ENCODE peak calls at places on chromosomes 11 and 22, in ten cellular contexts. One of them, this sample, is unnamed.

GRCh38 chr11:119320593-119321524 is 3.9 kb upstream of the MCAM start:
- DNase-seq in brain microvascular endothelial cell: peak
- DNase-seq in prostate gland: no peak
- DNase-seq in heart left ventricle: peak
- DNase-seq in colonic mucosa: peak
- DNase-seq in tibial nerve: no peak
- DNase-seq in Peyer's patch: peak
- DNase-seq in GM23338: peak
- DNase-seq in thoracic aorta: no peak
- DNase-seq in ovary: peak
- DNase-seq in this sample: no peak

GRCh38 chr11:102831128-102831708 is 12.2 kb downstream of the MMP3 start:
- DNase-seq in brain microvascular endothelial cell: peak
- DNase-seq in prostate gland: peak
- DNase-seq in heart left ventricle: no peak
- DNase-seq in colonic mucosa: peak
- DNase-seq in tibial nerve: peak
- DNase-seq in Peyer's patch: peak
- DNase-seq in GM23338: peak
- DNase-seq in thoracic aorta: no peak
- DNase-seq in ovary: no peak
- DNase-seq in this sample: no peak

GRCh38 chr11:134468081-134468668 is 56.1 kb upstream of the B3GAT1 start:
- DNase-seq in brain microvascular endothelial cell: no peak
- DNase-seq in prostate gland: no peak
- DNase-seq in heart left ventricle: no peak
- DNase-seq in colonic mucosa: peak
- DNase-seq in tibial nerve: no peak
- DNase-seq in Peyer's patch: peak
- DNase-seq in GM23338: no peak
- DNase-seq in thoracic aorta: no peak
- DNase-seq in ovary: no peak
- DNase-seq in this sample: no peak

GRCh38 chr11:680970-681369 is 14.1 kb downstream of the DEAF1 start:
- DNase-seq in brain microvascular endothelial cell: no peak
- DNase-seq in prostate gland: no peak
- DNase-seq in heart left ventricle: no peak
- DNase-seq in colonic mucosa: no peak
- DNase-seq in tibial nerve: no peak
- DNase-seq in Peyer's patch: no peak
- DNase-seq in GM23338: no peak
- DNase-seq in thoracic aorta: no peak
- DNase-seq in ovary: no peak
- DNase-seq in this sample: no peak

GRCh38 chr11:33772300-33772699 is 2.0 kb downstream of the FBXO3 start:
- DNase-seq in brain microvascular endothelial cell: no peak
- DNase-seq in prostate gland: no peak
- DNase-seq in heart left ventricle: no peak
- DNase-seq in colonic mucosa: no peak
- DNase-seq in tibial nerve: no peak
- DNase-seq in Peyer's patch: peak
- DNase-seq in GM23338: no peak
- DNase-seq in thoracic aorta: no peak
- DNase-seq in ovary: no peak
- DNase-seq in this sample: no peak

GRCh38 chr11:112734207-112734606 is 227.0 kb upstream of the NCAM1 start:
- DNase-seq in brain microvascular endothelial cell: peak
- DNase-seq in prostate gland: no peak
- DNase-seq in heart left ventricle: no peak
- DNase-seq in colonic mucosa: no peak
- DNase-seq in tibial nerve: no peak
- DNase-seq in Peyer's patch: no peak
- DNase-seq in GM23338: peak
- DNase-seq in thoracic aorta: no peak
- DNase-seq in ovary: peak
- DNase-seq in this sample: no peak

GRCh38 chr11:6022954-6023353 is 7.6 kb downstream of the OR56A1 start:
- DNase-seq in brain microvascular endothelial cell: peak
- DNase-seq in prostate gland: peak
- DNase-seq in heart left ventricle: no peak
- DNase-seq in colonic mucosa: no peak
- DNase-seq in tibial nerve: no peak
- DNase-seq in Peyer's patch: no peak
- DNase-seq in GM23338: peak
- DNase-seq in thoracic aorta: no peak
- DNase-seq in ovary: no peak
- DNase-seq in this sample: no peak

GRCh38 chr11:14645247-14645912 is 1.8 kb downstream of the PDE3B start:
- DNase-seq in brain microvascular endothelial cell: peak
- DNase-seq in prostate gland: no peak
- DNase-seq in heart left ventricle: no peak
- DNase-seq in colonic mucosa: no peak
- DNase-seq in tibial nerve: no peak
- DNase-seq in Peyer's patch: no peak
- DNase-seq in GM23338: no peak
- DNase-seq in thoracic aorta: no peak
- DNase-seq in ovary: no peak
- DNase-seq in this sample: no peak

DNA sequence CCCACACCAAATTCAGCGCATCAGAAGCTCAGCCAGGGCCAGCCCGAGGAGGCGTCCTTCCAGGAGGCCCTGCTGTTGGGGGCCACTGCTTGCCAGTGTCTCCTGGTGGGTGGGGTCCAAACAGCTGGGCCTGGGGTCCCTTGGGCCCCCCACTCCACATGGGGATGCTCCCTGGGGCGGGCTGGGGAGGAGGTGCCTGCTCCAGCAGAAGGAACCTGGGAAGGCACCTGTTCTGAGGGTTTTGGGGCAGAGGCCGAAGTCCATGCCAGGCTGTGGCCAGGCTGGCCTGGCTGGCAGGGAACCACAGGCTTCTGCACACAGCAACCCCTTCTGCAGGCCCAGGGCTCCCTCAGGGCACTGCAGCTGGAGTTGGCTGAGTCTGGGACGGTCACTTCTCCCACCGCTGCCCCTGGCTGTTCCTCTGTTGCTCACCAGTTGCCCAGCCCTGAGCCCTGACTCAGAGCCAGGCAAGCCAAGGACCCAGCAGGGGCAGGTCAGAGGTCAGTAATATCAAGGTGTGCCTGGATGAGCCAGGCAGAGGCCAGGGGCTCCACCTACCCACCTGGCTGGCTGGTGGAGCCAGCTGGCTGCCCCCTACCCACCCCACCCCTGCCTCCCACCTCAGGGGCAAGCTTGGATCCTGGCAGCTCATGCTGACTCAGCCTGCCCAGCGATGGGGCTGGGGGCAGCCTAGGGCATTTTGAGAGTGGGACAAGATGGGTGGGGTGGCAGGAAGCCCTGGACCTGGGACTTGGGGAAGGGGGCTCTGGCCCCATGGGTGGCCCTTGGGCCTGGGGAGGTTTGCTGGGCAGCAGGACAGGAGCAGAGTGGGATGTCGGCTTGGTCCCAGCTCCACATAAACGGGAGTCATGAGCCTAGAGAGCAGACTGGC is 12.0 kb upstream of the PHLDA2 start:
- DNase-seq in brain microvascular endothelial cell: no peak
- DNase-seq in prostate gland: no peak
- DNase-seq in heart left ventricle: peak
- DNase-seq in colonic mucosa: peak
- DNase-seq in tibial nerve: no peak
- DNase-seq in Peyer's patch: peak
- DNase-seq in GM23338: no peak
- DNase-seq in thoracic aorta: no peak
- DNase-seq in ovary: no peak
- DNase-seq in this sample: no peak
- H3K27ac ChIP-seq in brain microvascular endothelial cell: no peak
- H3K27ac ChIP-seq in prostate gland: no peak
- H3K27ac ChIP-seq in heart left ventricle: no peak
- H3K27ac ChIP-seq in colonic mucosa: peak
- H3K27ac ChIP-seq in tibial nerve: no peak
- H3K27ac ChIP-seq in Peyer's patch: peak
- H3K27ac ChIP-seq in GM23338: no peak
- H3K27ac ChIP-seq in thoracic aorta: no peak
- H3K27ac ChIP-seq in ovary: no peak
- H3K27ac ChIP-seq in this sample: no peak

DNA sequence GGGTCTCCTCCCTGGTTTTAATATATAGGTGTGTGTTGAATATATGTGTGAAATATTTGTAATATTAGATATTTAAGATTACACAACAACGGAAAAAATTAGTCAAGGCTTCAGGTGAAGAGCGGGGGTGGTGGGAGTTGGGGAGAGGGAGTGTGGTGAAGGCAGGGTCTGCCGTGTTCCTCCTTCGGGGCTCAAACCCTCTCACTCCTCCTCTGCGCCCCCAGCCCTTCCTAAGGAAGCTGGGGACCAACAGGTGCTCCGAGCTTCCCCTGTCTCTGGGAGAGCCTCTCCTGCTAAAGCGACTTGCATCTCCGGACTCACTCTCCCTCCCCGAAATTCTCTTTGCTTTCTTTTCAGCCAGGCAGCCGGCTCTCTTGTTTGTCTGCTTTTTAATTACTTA is 950 bp upstream of the CADM1 start:
- DNase-seq in brain microvascular endothelial cell: no peak
- DNase-seq in prostate gland: peak
- DNase-seq in heart left ventricle: no peak
- DNase-seq in colonic mucosa: no peak
- DNase-seq in tibial nerve: no peak
- DNase-seq in Peyer's patch: no peak
- DNase-seq in GM23338: peak
- DNase-seq in thoracic aorta: no peak
- DNase-seq in ovary: peak
- DNase-seq in this sample: no peak
- H3K4me3 ChIP-seq in brain microvascular endothelial cell: no peak
- H3K4me3 ChIP-seq in prostate gland: peak
- H3K4me3 ChIP-seq in heart left ventricle: peak
- H3K4me3 ChIP-seq in colonic mucosa: peak
- H3K4me3 ChIP-seq in tibial nerve: peak
- H3K4me3 ChIP-seq in Peyer's patch: peak
- H3K4me3 ChIP-seq in GM23338: peak
- H3K4me3 ChIP-seq in thoracic aorta: peak
- H3K4me3 ChIP-seq in ovary: peak
- H3K4me3 ChIP-seq in this sample: peak

GRCh38 chr22:36453855-36454378 is 27.5 kb downstream of the TXN2 start:
- DNase-seq in brain microvascular endothelial cell: no peak
- DNase-seq in prostate gland: no peak
- DNase-seq in heart left ventricle: no peak
- DNase-seq in colonic mucosa: no peak
- DNase-seq in tibial nerve: no peak
- DNase-seq in Peyer's patch: no peak
- DNase-seq in GM23338: no peak
- DNase-seq in thoracic aorta: no peak
- DNase-seq in ovary: no peak
- DNase-seq in this sample: no peak

GRCh38 chr22:36456459-36456835 is 25.0 kb downstream of the TXN2 start:
- DNase-seq in brain microvascular endothelial cell: no peak
- DNase-seq in prostate gland: no peak
- DNase-seq in heart left ventricle: no peak
- DNase-seq in colonic mucosa: no peak
- DNase-seq in tibial nerve: no peak
- DNase-seq in Peyer's patch: no peak
- DNase-seq in GM23338: no peak
- DNase-seq in thoracic aorta: no peak
- DNase-seq in ovary: no peak
- DNase-seq in this sample: no peak

GRCh38 chr22:36453266-36453607 is 28.2 kb downstream of the TXN2 start:
- DNase-seq in brain microvascular endothelial cell: no peak
- DNase-seq in prostate gland: no peak
- DNase-seq in heart left ventricle: no peak
- DNase-seq in colonic mucosa: peak
- DNase-seq in tibial nerve: no peak
- DNase-seq in Peyer's patch: peak
- DNase-seq in GM23338: no peak
- DNase-seq in thoracic aorta: no peak
- DNase-seq in ovary: no peak
- DNase-seq in this sample: no peak

GRCh38 chr22:36455571-36456458 is 25.6 kb downstream of the TXN2 start:
- DNase-seq in brain microvascular endothelial cell: no peak
- DNase-seq in prostate gland: no peak
- DNase-seq in heart left ventricle: no peak
- DNase-seq in colonic mucosa: peak
- DNase-seq in tibial nerve: no peak
- DNase-seq in Peyer's patch: no peak
- DNase-seq in GM23338: no peak
- DNase-seq in thoracic aorta: no peak
- DNase-seq in ovary: no peak
- DNase-seq in this sample: no peak

DNA sequence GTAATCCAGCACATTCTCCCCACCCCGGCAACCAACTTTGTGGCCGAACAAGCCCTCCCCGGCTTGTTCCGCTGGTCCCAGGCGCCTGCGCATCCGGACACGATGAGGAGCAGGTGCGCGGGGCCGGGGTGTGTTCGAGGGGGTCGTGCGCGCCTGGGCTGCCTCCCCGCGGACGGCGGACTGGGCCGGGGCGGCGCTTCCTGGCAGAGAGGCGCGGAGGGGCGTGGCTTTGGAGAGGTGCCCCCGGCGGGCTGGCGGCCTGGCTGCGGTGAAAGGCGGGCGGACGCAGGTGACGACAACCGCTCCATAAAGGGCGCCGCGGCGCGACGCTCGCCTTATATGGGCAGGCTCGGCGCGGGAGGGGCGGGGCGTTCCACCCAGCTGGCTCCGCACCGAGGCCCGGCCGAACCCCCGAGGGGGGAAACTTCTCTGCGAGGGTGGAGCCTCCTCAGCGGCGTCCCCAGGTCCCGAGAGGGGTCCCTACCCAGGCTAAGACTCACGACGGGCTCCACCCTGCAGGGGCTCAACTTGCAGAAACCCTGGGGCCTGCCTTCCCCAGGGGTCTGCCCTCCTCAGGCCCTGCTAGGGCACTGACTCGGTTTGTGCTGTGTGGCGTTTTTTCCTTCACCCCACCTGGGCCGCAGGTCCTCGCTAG is 26.4 kb downstream of the TXN2 start:
- DNase-seq in brain microvascular endothelial cell: peak
- DNase-seq in prostate gland: peak
- DNase-seq in heart left ventricle: peak
- DNase-seq in colonic mucosa: peak
- DNase-seq in tibial nerve: peak
- DNase-seq in Peyer's patch: peak
- DNase-seq in GM23338: peak
- DNase-seq in thoracic aorta: peak
- DNase-seq in ovary: peak
- DNase-seq in this sample: peak
- TF ChIP-seq CTCF in brain microvascular endothelial cell: peak
- TF ChIP-seq CTCF in prostate gland: peak
- TF ChIP-seq CTCF in heart left ventricle: no peak
- TF ChIP-seq CTCF in colonic mucosa: no peak
- TF ChIP-seq CTCF in tibial nerve: no peak
- TF ChIP-seq CTCF in Peyer's patch: peak
- TF ChIP-seq CTCF in GM23338: no peak
- TF ChIP-seq CTCF in thoracic aorta: no peak
- TF ChIP-seq CTCF in ovary: no peak
- TF ChIP-seq CTCF in this sample: no peak

DNA sequence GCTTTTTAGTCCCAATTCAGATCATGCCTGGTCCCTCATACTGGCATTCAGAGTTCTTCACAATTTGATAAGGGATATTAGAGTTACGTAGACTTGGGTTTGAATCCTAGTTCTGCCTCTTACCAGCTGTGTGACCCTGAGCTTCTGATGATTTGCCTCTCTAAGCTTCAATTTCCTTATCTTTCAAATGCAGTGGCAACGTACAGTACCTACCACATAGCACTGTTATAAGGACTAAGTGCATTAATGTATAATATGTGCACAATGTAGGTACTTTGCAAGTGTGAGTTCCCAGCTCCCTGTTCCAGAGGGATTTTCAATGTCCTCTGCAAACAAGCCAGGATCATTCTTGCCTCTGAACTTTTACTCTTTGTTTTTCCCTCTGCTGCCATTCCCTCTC is 7.3 kb downstream of the RHOG start:
- DNase-seq in brain microvascular endothelial cell: no peak
- DNase-seq in prostate gland: no peak
- DNase-seq in heart left ventricle: no peak
- DNase-seq in colonic mucosa: no peak
- DNase-seq in tibial nerve: no peak
- DNase-seq in Peyer's patch: no peak
- DNase-seq in GM23338: no peak
- DNase-seq in thoracic aorta: no peak
- DNase-seq in ovary: no peak
- DNase-seq in this sample: no peak
- H3K27ac ChIP-seq in brain microvascular endothelial cell: no peak
- H3K27ac ChIP-seq in prostate gland: no peak
- H3K27ac ChIP-seq in heart left ventricle: no peak
- H3K27ac ChIP-seq in colonic mucosa: no peak
- H3K27ac ChIP-seq in tibial nerve: no peak
- H3K27ac ChIP-seq in Peyer's patch: peak
- H3K27ac ChIP-seq in GM23338: no peak
- H3K27ac ChIP-seq in thoracic aorta: no peak
- H3K27ac ChIP-seq in ovary: no peak
- H3K27ac ChIP-seq in this sample: peak